ENCODE peak calls at places on chromosomes 2 and 18, in eight cellular contexts. H, P, O, R, L, W, A and S are unnamed samples. For H3K4me1, the result is how much of the 10 kb centered on the place peaks cover.

GRCh38 chr2:227871375-227871788 is at the start of gene DAW1:
- DNase-seq in A (peak), W (peak), R (no peak), L (peak), P (no peak), H (no peak), O (no peak), S (peak)

GRCh38 chr2:128622916-128623620 is 304.4 kb upstream of the HS6ST1 start:
- DNase-seq in O (no peak), R (no peak), L (no peak), A (no peak), W (no peak), H (no peak), P (no peak), S (no peak)

GRCh38 chr18:79912409-79912991 is 39.0 kb downstream of the SLC66A2 start:
- DNase-seq in W (no peak), R (no peak), A (peak), H (no peak), P (no peak), L (peak), O (no peak), S (peak)

GRCh38 chr2:218152777-218153176 is 14.0 kb downstream of the CXCR1 start:
- DNase-seq in A (no peak), O (no peak), L (no peak), W (no peak), R (no peak), P (peak), H (peak), S (no peak)

GRCh38 chr2:130759906-130760753 is 4.8 kb downstream of the AMER3 start:
- DNase-seq in W (no peak), H (peak), A (no peak), O (no peak), R (no peak), P (peak), L (no peak), S (no peak)

GRCh38 chr18:66603941-66604627 is at the start of gene CDH19:
- DNase-seq in H (no peak), O (peak), L (no peak), P (no peak), A (no peak), W (no peak), R (no peak), S (no peak)

GRCh38 chr2:64605991-64606494 is 47.7 kb downstream of the SERTAD2 start:
- DNase-seq in W (no peak), P (no peak), O (no peak), L (no peak), H (no peak), A (no peak), R (no peak), S (no peak)

GRCh38 chr2:68645523-68645922 is 2.1 kb downstream of the PROKR1 start:
- DNase-seq in A (no peak), O (no peak), R (no peak), L (no peak), P (peak), H (no peak), W (no peak), S (no peak)

GRCh38 chr2:72674982-72675915 is 150.6 kb downstream of the EXOC6B start:
- DNase-seq in P (no peak), O (no peak), H (no peak), W (no peak), A (no peak), R (no peak), L (no peak), S (no peak)

GRCh38 chr18:75456277-75456676 is 28.8 kb upstream of the SMIM21 start:
- DNase-seq in O (no peak), H (no peak), A (no peak), W (no peak), R (no peak), P (no peak), L (no peak), S (no peak)

GRCh38 chr2:240439698-240440151 is 4.3 kb downstream of the GPC1 start:
- DNase-seq in P (no peak), R (no peak), A (no peak), W (no peak), L (peak), H (no peak), O (no peak), S (no peak)

GRCh38 chr2:54855434-54855833 is 132.0 kb downstream of the EML6 start:
- DNase-seq in L (no peak), O (no peak), P (peak), R (no peak), A (no peak), H (peak), W (no peak), S (no peak)

GRCh38 chr2:240347949-240348500 is 87.4 kb upstream of the GPC1 start:
- DNase-seq in R (no peak), L (no peak), W (no peak), H (no peak), P (no peak), O (no peak), A (no peak), S (no peak)

GRCh38 chr2:96920801-96921560 is 51.1 kb upstream of the SEMA4C start:
- DNase-seq in R (no peak), L (no peak), O (no peak), W (no peak), A (no peak), H (no peak), P (no peak), S (no peak)

GRCh38 chr2:162732946-162733698 is 105.4 kb downstream of the KCNH7 start:
- DNase-seq in W (no peak), O (no peak), A (peak), L (no peak), H (peak), R (no peak), P (peak), S (no peak)

GRCh38 chr2:62029910-62030309 is 124.4 kb downstream of the COMMD1 start:
- DNase-seq in A (no peak), H (no peak), R (no peak), O (no peak), P (no peak), L (no peak), W (no peak), S (no peak)

GRCh38 chr2:236119003-236119402 is 49.2 kb downstream of the GBX2 start:
- DNase-seq in P (no peak), A (no peak), O (no peak), L (no peak), R (no peak), W (no peak), H (no peak), S (no peak)

GRCh38 chr18:13353424-13353823 is 134.9 kb downstream of the LDLRAD4 start:
- DNase-seq in P (no peak), R (no peak), H (no peak), A (no peak), L (no peak), W (no peak), O (no peak), S (peak)

GRCh38 chr2:185472574-185472973 is 266.0 kb upstream of the FSIP2 start:
- DNase-seq in W (no peak), O (no peak), H (no peak), P (no peak), R (no peak), A (no peak), L (no peak), S (no peak)

GRCh38 chr2:188788621-188789020 is 185.6 kb upstream of the COL3A1 start:
- DNase-seq in H (peak), A (peak), R (no peak), W (no peak), P (peak), O (peak), L (peak), S (no peak)

GRCh38 chr2:240432820-240433801 is 2.4 kb upstream of the GPC1 start:
- DNase-seq in H (no peak), R (no peak), P (no peak), O (no peak), W (no peak), A (no peak), L (peak), S (no peak)

GRCh38 chr2:65063426-65063825 is 7.2 kb downstream of the CEP68 start:
- DNase-seq in R (no peak), W (no peak), A (no peak), P (no peak), H (no peak), L (no peak), O (no peak), S (no peak)

GRCh38 chr2:119691651-119692245 is 12.7 kb downstream of the TMEM177 start:
- DNase-seq in A (no peak), P (no peak), W (no peak), R (no peak), O (no peak), H (no peak), L (no peak), S (no peak)

GRCh38 chr18:45686892-45687611 is 36.9 kb upstream of the SLC14A1 start:
- DNase-seq in L (no peak), R (no peak), O (no peak), A (no peak), P (no peak), W (peak), H (no peak), S (peak)

GRCh38 chr2:72932045-72932444 is 14.7 kb downstream of the EMX1 start:
- DNase-seq in O (no peak), L (no peak), H (peak), P (peak), A (no peak), W (no peak), R (no peak), S (no peak)

GRCh38 chr2:37080674-37081073 is 3.5 kb downstream of the HEATR5B start:
- DNase-seq in L (no peak), H (no peak), O (no peak), W (no peak), A (no peak), R (no peak), P (no peak), S (no peak)

GRCh38 chr2:6877402-6878305 is at the start of gene RSAD2:
- DNase-seq in L (peak), W (peak), P (peak), R (no peak), O (peak), A (peak), H (peak), S (peak)

GRCh38 chr2:158735822-158736580 is 59.1 kb upstream of the DAPL1 start:
- DNase-seq in L (no peak), A (no peak), H (peak), R (no peak), W (no peak), O (no peak), P (no peak), S (no peak)

GRCh38 chr2:196204991-196205766 is 33.8 kb upstream of the STK17B start:
- DNase-seq in O (no peak), W (no peak), P (no peak), A (no peak), L (no peak), H (no peak), R (no peak), S (no peak)

GRCh38 chr2:196213252-196213651 is 41.9 kb upstream of the STK17B start:
- DNase-seq in W (peak), H (no peak), P (no peak), A (no peak), R (no peak), L (no peak), O (no peak), S (no peak)

GRCh38 chr2:196206804-196207203 is 35.4 kb upstream of the STK17B start:
- DNase-seq in W (no peak), P (peak), O (no peak), L (no peak), A (no peak), H (peak), R (no peak), S (no peak)

GRCh38 chr2:196205891-196206408 is 34.6 kb upstream of the STK17B start:
- DNase-seq in A (no peak), R (no peak), O (no peak), L (no peak), H (no peak), W (no peak), P (no peak), S (no peak)

GRCh38 chr2:196208915-196209314 is 37.5 kb upstream of the STK17B start:
- DNase-seq in R (no peak), P (peak), L (no peak), H (no peak), W (no peak), A (no peak), O (no peak), S (no peak)
- H3K4me1 ChIP-seq in R (under half), P (under half), L (under half), H (under half), W (half or more), A (under half), O (under half), S (under half)

GRCh38 chr2:26457695-26458364 is 20.1 kb downstream of the OTOF start:
- DNase-seq in O (no peak), R (no peak), H (no peak), P (no peak), A (no peak), W (no peak), L (no peak), S (no peak)
- H3K27ac ChIP-seq in O (no peak), R (no peak), H (no peak), P (no peak), A (no peak), W (no peak), L (no peak), S (no peak)

GRCh38 chr18:63970803-63971191 is 916 bp downstream of the SERPINB8 start:
- DNase-seq in W (no peak), O (peak), H (peak), L (peak), A (peak), P (peak), R (no peak), S (no peak)
- H3K4me1 ChIP-seq in W (under half), O (under half), H (under half), L (under half), A (under half), P (under half), R (under half), S (under half)

GRCh38 chr2:221574231-221574570 is 2.1 kb upstream of the EPHA4 start:
- DNase-seq in L (no peak), H (no peak), O (no peak), P (no peak), W (no peak), A (no peak), R (no peak), S (no peak)
- H3K27ac ChIP-seq in L (no peak), H (no peak), O (no peak), P (no peak), W (no peak), A (no peak), R (peak), S (no peak)

GRCh38 chr2:233117351-233117750 is 57.2 kb downstream of the INPP5D start:
- DNase-seq in A (no peak), W (no peak), O (no peak), R (no peak), L (no peak), H (no peak), P (no peak), S (no peak)
- H3K4me1 ChIP-seq in A (under half), W (under half), O (under half), R (under half), L (under half), H (under half), P (under half), S (under half)